ENCODE peak calls at places on chromosomes 2 and 18, in four cellular contexts. One of them, this sample, is unnamed.

GRCh38 chr2:179020156-179020750 is 29.7 kb downstream of the CCDC141 start:
- DNase-seq in IMR-90: no peak
- DNase-seq in HepG2: peak; percentile 44
- DNase-seq in K562: peak; percentile 22
- DNase-seq in this sample: no peak

GRCh38 chr2:207725815-207726578 is 14.6 kb downstream of the CCNYL1 start:
- DNase-seq in K562: no peak
- DNase-seq in IMR-90: no peak
- DNase-seq in HepG2: no peak
- DNase-seq in this sample: peak; percentile 31

GRCh38 chr2:46335404-46335965 is 38.3 kb downstream of the EPAS1 start:
- DNase-seq in IMR-90: peak; percentile 88
- DNase-seq in HepG2: no peak
- DNase-seq in K562: no peak
- DNase-seq in this sample: peak; percentile 71

GRCh38 chr2:181628590-181629585 is 28.0 kb downstream of the CERKL start:
- DNase-seq in IMR-90: no peak
- DNase-seq in HepG2: no peak
- DNase-seq in K562: no peak
- DNase-seq in this sample: no peak

GRCh38 chr2:45851576-45852304 is 200.3 kb downstream of the PRKCE start:
- DNase-seq in IMR-90: peak; percentile 74
- DNase-seq in HepG2: no peak
- DNase-seq in K562: no peak
- DNase-seq in this sample: peak; percentile 40

GRCh38 chr2:135004005-135004746 is 43.1 kb downstream of the MAP3K19 start:
- DNase-seq in HepG2: peak; percentile 54
- DNase-seq in IMR-90: peak; percentile 62
- DNase-seq in K562: peak; percentile 81
- DNase-seq in this sample: peak; percentile 64

GRCh38 chr2:50529600-50530218 is 502.2 kb downstream of the NRXN1 start:
- DNase-seq in IMR-90: peak; percentile 71
- DNase-seq in HepG2: peak; percentile 48
- DNase-seq in K562: peak; percentile 32
- DNase-seq in this sample: peak; percentile 8

GRCh38 chr2:43060435-43061016 is 165.9 kb downstream of the ZFP36L2 start:
- DNase-seq in IMR-90: no peak
- DNase-seq in HepG2: no peak
- DNase-seq in K562: peak; percentile 49
- DNase-seq in this sample: no peak

GRCh38 chr18:48658721-48659120 is 119.9 kb downstream of the CTIF start:
- DNase-seq in K562: no peak
- DNase-seq in IMR-90: no peak
- DNase-seq in HepG2: no peak
- DNase-seq in this sample: no peak

GRCh38 chr2:225400060-225400511 is 576 bp downstream of the NYAP2 start:
- DNase-seq in K562: no peak
- DNase-seq in IMR-90: peak; percentile 56
- DNase-seq in HepG2: peak; percentile 9
- DNase-seq in this sample: peak; percentile 1

GRCh38 chr2:105929506-105929905 is 184.8 kb downstream of the NCK2 start:
- DNase-seq in HepG2: no peak
- DNase-seq in IMR-90: no peak
- DNase-seq in K562: no peak
- DNase-seq in this sample: no peak

GRCh38 chr2:29189052-29189451 is 73.8 kb downstream of the CLIP4 start:
- DNase-seq in K562: no peak
- DNase-seq in HepG2: no peak
- DNase-seq in IMR-90: no peak
- DNase-seq in this sample: no peak

DNA sequence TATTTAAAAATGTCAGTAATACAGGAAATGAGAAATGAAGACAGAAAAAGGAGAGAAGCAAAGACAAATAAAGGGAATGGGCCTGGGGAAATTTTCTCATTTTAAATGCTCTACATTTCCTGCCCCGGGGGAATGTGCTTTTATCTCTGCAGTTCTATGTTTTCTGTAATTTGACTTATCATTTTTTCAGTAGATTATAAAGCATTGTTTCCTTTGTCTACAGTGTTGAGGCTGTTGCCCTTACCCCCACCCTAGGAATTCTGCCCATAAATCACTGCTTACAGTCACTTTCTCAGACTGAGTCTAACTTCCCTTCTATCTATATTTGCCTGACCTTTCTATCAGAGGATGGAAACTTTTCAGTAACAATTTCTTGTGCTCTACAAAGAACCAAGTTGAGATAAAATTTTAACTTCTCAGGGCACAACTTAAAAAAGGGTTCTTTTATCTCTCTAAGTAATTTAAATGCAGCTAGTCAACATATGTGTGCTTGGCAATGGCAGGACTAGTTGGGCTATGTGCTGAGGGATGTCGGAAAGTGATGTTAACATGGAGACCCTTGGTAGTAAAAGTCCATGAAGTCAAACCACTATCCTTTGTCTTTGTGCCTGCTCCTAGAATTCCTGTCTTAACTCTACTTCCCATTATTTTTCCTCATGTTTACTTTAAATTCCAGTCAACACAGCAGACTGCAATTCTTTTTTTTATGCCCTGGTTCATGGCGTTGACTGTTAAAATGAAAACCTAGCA is 146.5 kb upstream of the MMADHC start:
- DNase-seq in K562: no peak
- DNase-seq in HepG2: no peak
- DNase-seq in IMR-90: peak; percentile 48
- DNase-seq in this sample: peak; percentile 3
- H3K4me3 ChIP-seq in K562: no peak overlapping the region
- H3K4me3 ChIP-seq in HepG2: no peak overlapping the region
- H3K4me3 ChIP-seq in IMR-90: no peak overlapping the region
- H3K4me3 ChIP-seq in this sample: no peak overlapping the region

DNA sequence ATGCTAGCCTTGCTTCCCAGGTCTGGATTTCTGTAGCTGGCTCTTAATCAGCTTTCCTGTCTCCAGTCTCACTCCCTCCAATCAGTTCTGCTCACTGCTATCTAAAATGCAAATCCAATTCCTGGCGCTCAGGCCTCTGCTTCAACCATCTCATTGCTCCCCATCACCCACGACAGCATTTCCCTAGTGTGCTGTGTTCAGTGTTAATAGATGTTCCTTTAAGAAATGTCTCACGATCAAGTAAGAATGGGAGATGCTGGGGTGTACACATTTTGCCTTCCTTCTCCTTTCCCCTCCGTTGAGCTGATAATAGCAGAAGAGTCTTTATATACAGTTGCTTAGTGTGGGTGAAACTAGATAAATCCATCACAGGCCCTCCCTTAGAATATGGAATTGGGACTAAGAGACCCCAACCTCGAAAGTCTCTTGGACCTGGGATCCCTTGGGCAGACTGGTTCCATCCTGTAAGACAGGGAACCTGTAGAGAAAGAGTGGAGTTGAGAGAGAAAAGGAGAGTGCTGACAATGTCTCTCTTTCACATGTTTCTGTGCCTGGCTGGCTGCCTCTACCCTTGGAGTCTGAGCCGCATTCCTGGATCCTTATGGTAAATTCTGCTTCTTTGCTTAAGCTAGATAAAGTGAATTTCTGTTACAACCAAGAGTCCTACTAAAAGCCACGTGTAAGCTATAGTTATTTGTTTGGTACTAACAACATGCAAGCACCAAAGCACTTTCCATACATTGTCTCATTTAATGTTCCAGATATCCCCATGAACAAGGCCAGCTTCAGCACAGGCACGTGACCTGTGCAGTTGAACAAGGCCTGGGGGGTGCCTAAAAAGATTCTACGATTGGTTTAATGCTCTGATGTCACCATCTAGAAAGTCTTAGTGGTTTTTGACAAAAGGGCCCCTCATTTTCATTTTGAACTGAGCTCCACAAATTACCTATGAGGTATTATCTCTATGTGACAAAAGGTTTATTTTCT is 1.9 kb upstream of the PUM2 start:
- DNase-seq in IMR-90: no peak
- DNase-seq in K562: no peak
- DNase-seq in HepG2: no peak
- DNase-seq in this sample: no peak
- TF ChIP-seq MAZ in IMR-90: no peak
- TF ChIP-seq MAZ in K562: no peak
- TF ChIP-seq MAZ in HepG2: no peak
- TF ChIP-seq MAZ in this sample: no peak

DNA sequence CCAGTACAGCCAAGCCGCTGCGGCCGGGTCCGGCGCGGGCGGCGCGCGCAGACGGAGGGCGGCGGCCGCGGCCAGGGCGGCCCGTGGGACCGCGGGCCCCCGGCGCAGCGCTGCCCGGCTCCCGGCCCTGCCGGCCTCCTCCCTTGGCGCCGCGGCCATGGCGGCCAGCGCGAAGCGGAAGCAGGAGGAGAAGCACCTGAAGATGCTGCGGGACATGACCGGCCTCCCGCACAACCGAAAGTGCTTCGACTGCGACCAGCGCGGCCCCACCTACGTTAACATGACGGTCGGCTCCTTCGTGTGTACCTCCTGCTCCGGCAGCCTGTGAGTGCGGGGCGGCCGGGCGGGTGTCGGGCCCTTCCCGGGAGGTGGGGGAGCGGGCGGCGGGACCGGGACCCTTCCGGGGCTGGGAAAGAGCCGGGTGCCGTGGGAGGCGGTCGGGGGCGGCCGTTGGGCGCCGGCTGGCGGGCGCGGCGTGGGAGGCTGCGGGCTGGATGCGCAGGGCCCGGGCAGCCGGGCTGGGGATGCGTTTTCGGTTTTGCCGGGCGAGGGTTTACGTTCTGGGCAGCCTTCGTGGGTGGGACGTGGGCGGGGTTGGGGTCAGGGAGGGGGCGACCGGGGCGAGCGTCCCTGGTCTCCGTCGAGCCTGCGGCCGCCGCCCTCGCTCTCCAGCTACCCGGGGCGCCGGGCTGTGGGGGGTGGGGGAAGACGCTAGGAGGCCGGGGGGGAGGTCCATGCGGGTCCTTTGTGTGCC is 486 bp downstream of the AGFG1 start:
- DNase-seq in K562: peak; percentile 59
- DNase-seq in IMR-90: no peak
- DNase-seq in HepG2: no peak
- DNase-seq in this sample: no peak
- H3K4me3 ChIP-seq in K562: peak overlapping the region; percentile 94
- H3K4me3 ChIP-seq in IMR-90: peak overlapping the region; percentile 99
- H3K4me3 ChIP-seq in HepG2: peak overlapping the region; percentile 97
- H3K4me3 ChIP-seq in this sample: peak overlapping the region; percentile 89

GRCh38 chr18:32271649-32272324 is 81.9 kb downstream of the MEP1B start:
- DNase-seq in HepG2: peak; percentile 36
- DNase-seq in IMR-90: peak; percentile 55
- DNase-seq in K562: peak; percentile 48
- DNase-seq in this sample: peak; percentile 40
- TF ChIP-seq MAZ in HepG2: no peak
- TF ChIP-seq MAZ in IMR-90: no peak
- TF ChIP-seq MAZ in K562: no peak
- TF ChIP-seq MAZ in this sample: no peak

GRCh38 chr2:26847663-26848335 is at the start of gene DPYSL5:
- DNase-seq in K562: peak; percentile 91
- DNase-seq in HepG2: no peak
- DNase-seq in IMR-90: no peak
- DNase-seq in this sample: peak; percentile 60

GRCh38 chr2:26849056-26850001 is 1.4 kb downstream of the DPYSL5 start:
- DNase-seq in K562: peak; percentile 28
- DNase-seq in HepG2: no peak
- DNase-seq in IMR-90: no peak
- DNase-seq in this sample: no peak

GRCh38 chr2:26850002-26850431 is 2.1 kb downstream of the DPYSL5 start:
- DNase-seq in IMR-90: no peak
- DNase-seq in K562: no peak
- DNase-seq in HepG2: no peak
- DNase-seq in this sample: no peak

GRCh38 chr2:26846881-26847662 is 860 bp upstream of the DPYSL5 start:
- DNase-seq in K562: no peak
- DNase-seq in HepG2: no peak
- DNase-seq in IMR-90: no peak
- DNase-seq in this sample: no peak

DNA sequence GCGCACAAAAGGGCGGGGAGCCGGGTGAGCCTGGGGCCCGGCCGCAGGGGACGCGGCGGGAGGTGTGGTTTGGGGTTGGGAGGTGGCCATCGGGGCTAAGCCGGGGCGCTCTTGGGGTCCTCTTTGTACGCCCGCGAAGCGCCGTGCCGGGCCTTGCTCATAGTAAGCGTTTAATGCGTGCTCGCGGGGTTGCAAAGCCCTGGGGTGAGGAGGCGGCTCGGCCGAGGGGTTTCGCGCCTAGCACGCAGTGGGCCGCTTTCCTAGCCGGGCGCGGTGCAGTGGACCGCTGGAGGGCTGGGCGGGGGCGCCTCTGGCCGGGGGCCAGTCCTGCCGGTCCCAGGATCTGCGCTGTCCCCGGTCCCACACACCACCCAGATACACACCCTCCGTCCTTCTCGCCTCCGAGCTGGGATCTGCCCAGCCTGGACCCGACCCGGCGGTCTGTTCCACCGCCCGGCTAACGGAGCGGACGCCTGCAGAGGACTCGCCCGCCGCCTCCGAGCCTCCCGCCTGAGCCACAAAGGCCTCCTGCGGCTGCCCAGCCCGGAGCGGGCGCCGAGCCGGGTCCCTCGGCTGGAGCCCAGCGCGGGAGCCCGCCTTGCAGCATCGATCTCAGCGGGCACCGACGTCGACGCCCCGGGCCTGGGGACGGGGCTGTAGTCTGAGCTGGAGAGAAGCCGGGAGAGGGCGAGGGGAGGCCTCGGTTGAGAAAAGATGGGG is 564 bp downstream of the DPYSL5 start:
- DNase-seq in IMR-90: no peak
- DNase-seq in HepG2: no peak
- DNase-seq in K562: peak; percentile 27
- DNase-seq in this sample: peak; percentile 38
- H3K4me3 ChIP-seq in IMR-90: no peak overlapping the region
- H3K4me3 ChIP-seq in HepG2: peak overlapping the region; percentile 40
- H3K4me3 ChIP-seq in K562: peak overlapping the region; percentile 22
- H3K4me3 ChIP-seq in this sample: peak overlapping the region; percentile 91

GRCh38 chr18:4541588-4541987 is 86.5 kb upstream of the DLGAP1 start:
- DNase-seq in K562: no peak
- DNase-seq in IMR-90: no peak
- DNase-seq in HepG2: no peak
- DNase-seq in this sample: no peak
- TF ChIP-seq MAZ in K562: no peak
- TF ChIP-seq MAZ in IMR-90: no peak
- TF ChIP-seq MAZ in HepG2: no peak
- TF ChIP-seq MAZ in this sample: no peak

This sample was measured in A549.